ENCODE peak calls at places on chromosomes 7 and 10, in nine cellular contexts. D is cardiac fibroblast, F is brain microvascular endothelial cell, Z is uterus, H is fibroblast of the aortic adventitia, J is fibroblast of lung, N is heart left ventricle, U is coronary artery, T is GM12865. I is an unnamed sample.

GRCh38 chr10:58266003-58266825 is 1.5 kb downstream of the IPMK start:
- DNase-seq in Z (no peak), U (no peak), N (no peak), H (peak; percentile 63), F (peak; percentile 57), D (peak; percentile 69), T (peak; percentile 61), J (peak; percentile 63), I (no peak)

GRCh38 chr10:49761789-49762565 is at the start of gene OGDHL:
- DNase-seq in D (peak; percentile 60), F (peak; percentile 17), H (peak; percentile 27), J (peak; percentile 40), U (no peak), N (peak; percentile 51), T (peak; percentile 89), Z (no peak), I (no peak)

GRCh38 chr10:61757525-61758397 is 95.0 kb downstream of the CABCOCO1 start:
- DNase-seq in Z (no peak), D (peak; percentile 77), H (peak; percentile 68), N (no peak), U (no peak), F (peak; percentile 70), J (peak; percentile 78), T (no peak), I (no peak)

GRCh38 chr7:130831817-130832481 is 97.9 kb upstream of the KLF14 start:
- DNase-seq in H (peak; percentile 82), U (no peak), J (peak; percentile 48), F (no peak), T (peak; percentile 46), Z (no peak), N (no peak), D (peak; percentile 78), I (peak; percentile 57)

GRCh38 chr10:76382381-76382851 is 951.0 kb downstream of the LRMDA start:
- DNase-seq in D (peak; percentile 42), T (no peak), Z (no peak), F (peak; percentile 27), J (peak; percentile 94), N (no peak), U (no peak), H (peak; percentile 92), I (no peak)

GRCh38 chr7:89027781-89028180 is 232.2 kb upstream of the TEX47 start:
- DNase-seq in U (no peak), H (no peak), F (no peak), T (no peak), Z (no peak), D (no peak), N (no peak), J (no peak), I (no peak)

GRCh38 chr10:62817120-62817762 is 1.1 kb upstream of the EGR2 start:
- DNase-seq in Z (peak; percentile 59), N (peak; percentile 60), J (peak; percentile 58), D (peak; percentile 62), F (no peak), T (no peak), H (no peak), U (peak; percentile 78), I (no peak)

GRCh38 chr7:11935905-11936304 is 103.9 kb upstream of the THSD7A start:
- DNase-seq in U (no peak), Z (no peak), T (no peak), H (no peak), D (no peak), F (no peak), N (no peak), J (no peak), I (no peak)

GRCh38 chr7:87570178-87570577 is 30.5 kb downstream of the ABCB1 start:
- DNase-seq in Z (no peak), U (no peak), H (no peak), T (no peak), F (peak; percentile 4), J (peak; percentile 95), D (peak; percentile 1), N (no peak), I (peak; percentile 7)

GRCh38 chr10:96833220-96834001 is 1.3 kb downstream of the LCOR start:
- DNase-seq in J (peak; percentile 54), U (no peak), D (peak; percentile 29), H (peak; percentile 27), Z (peak; percentile 25), F (no peak), N (peak; percentile 37), T (peak; percentile 19), I (no peak)

GRCh38 chr7:1713502-1714484 is 43.7 kb downstream of the ELFN1 start:
- DNase-seq in Z (no peak), N (peak; percentile 82), D (no peak), F (no peak), T (no peak), J (no peak), U (no peak), H (no peak), I (no peak)

GRCh38 chr7:96329189-96329588 is 7.3 kb upstream of the SLC25A13 start:
- DNase-seq in F (no peak), H (no peak), T (no peak), D (no peak), N (no peak), J (no peak), U (no peak), Z (no peak), I (no peak)

GRCh38 chr7:37656913-37657530 is 26.5 kb upstream of the GPR141 start:
- DNase-seq in U (no peak), T (peak; percentile 70), F (no peak), N (no peak), H (no peak), D (no peak), Z (no peak), J (no peak), I (no peak)
- TF ChIP-seq CTCF in U (no peak), T (no peak), F (no peak), N (no peak), H (no peak), D (no peak), Z (no peak), J (no peak), I (no peak)

DNA sequence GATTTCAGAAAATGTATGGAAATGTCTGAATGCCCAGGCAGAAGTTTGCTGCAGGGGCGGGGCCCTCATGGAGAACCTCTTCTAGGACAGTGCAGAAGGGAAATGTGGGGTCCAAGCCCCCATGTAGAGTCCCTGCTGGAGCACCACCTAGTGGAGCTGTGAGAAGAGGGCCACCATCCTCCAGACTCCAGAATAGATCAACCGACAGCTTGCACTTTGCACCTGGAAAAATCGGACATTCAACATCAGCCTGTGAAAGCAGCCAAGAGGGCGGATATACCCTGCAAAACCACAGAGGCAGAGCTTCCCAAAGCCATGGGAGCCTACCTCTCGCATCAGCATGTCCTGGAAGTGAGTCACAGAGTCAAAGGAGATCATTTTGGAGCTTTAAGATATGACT is 14.3 kb downstream of the RPEL1 start:
- DNase-seq in D (no peak), H (no peak), T (no peak), J (no peak), Z (no peak), U (no peak), F (no peak), N (no peak), I (no peak)
- H3K4me3 ChIP-seq in D (no peak overlapping the region), H (no peak overlapping the region), T (no peak overlapping the region), J (no peak overlapping the region), Z (no peak overlapping the region), U (no peak overlapping the region), F (no peak overlapping the region), N (no peak overlapping the region), I (no peak overlapping the region)

DNA sequence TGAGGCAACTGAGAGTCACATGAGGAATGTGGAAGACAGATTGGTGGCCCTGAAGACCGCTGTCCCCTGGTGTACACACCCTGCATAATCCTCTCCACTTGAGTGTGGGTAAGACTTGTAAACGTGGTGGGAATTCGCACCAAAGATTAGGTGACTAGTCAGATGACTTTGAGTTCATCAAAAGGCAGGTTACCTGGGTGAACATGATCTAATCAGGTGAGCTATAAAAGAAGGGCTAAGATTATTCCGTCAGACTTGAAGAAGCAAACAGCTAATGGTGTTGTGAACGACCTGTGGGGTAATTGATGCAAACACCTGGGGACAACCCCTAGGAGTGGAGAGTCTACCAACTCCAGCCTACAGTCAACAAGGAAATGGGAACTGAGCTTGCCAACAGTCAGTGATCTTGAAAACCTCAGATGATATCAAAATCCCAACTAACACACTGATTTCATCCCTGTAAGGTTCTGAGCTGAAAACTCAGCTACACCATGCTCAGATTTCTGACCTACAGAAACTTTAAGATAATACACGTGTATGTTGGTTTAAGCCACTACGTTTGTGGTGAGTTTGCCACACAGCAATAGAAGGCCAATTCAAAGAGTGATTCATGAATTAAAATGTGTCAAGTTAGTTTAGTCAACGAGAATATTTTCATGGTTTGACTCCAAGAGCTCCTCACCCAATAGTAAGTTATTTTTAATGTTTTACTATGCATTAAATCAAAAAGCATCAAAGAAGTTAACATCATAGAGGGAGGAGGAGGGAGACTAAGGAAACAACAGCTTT is 16.7 kb downstream of the PRTFDC1 start:
- DNase-seq in H (no peak), N (no peak), T (no peak), F (no peak), Z (no peak), U (no peak), J (no peak), D (no peak), I (no peak)
- TF ChIP-seq CTCF in H (no peak), N (no peak), T (no peak), F (no peak), Z (no peak), U (no peak), J (no peak), D (no peak), I (peak; percentile 12)

GRCh38 chr7:22143496-22143895 is 197.8 kb upstream of the CDCA7L start:
- DNase-seq in F (no peak), U (no peak), T (no peak), Z (no peak), H (no peak), N (no peak), D (no peak), J (no peak), I (no peak)

GRCh38 chr7:22150221-22150620 is 204.5 kb upstream of the CDCA7L start:
- DNase-seq in Z (no peak), J (peak; percentile 66), N (no peak), U (no peak), D (no peak), F (peak; percentile 45), H (no peak), T (no peak), I (no peak)

GRCh38 chr7:22142593-22142992 is 196.9 kb upstream of the CDCA7L start:
- DNase-seq in N (no peak), Z (no peak), J (no peak), F (no peak), T (no peak), H (no peak), D (no peak), U (no peak), I (no peak)

GRCh38 chr7:22147868-22148267 is 202.2 kb upstream of the CDCA7L start:
- DNase-seq in H (no peak), Z (no peak), T (no peak), F (no peak), J (no peak), N (no peak), D (no peak), U (no peak), I (no peak)

DNA sequence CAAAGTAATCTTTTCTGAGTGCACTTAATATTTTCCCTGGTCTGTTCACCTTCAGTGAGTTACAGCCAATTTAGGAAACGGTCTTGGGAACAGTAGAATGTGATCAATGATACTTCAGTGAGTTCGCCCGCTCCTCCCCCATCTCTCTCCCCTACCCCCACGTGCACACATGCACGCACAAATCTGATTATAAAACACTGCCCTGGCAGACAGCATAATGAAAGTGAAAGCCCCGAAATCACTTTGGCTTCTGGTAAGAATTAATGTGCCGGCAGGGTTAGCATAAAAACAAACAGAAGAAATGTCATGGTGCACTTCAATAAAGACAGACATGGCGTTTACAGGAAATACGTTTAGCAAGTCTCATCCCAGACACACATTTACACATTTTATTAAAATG is 201.4 kb upstream of the CDCA7L start:
- DNase-seq in H (peak; percentile 37), N (no peak), F (no peak), Z (peak; percentile 22), U (no peak), D (no peak), T (no peak), J (no peak), I (no peak)
- H3K4me3 ChIP-seq in H (peak overlapping the region; percentile 18), N (no peak overlapping the region), F (no peak overlapping the region), Z (no peak overlapping the region), U (peak overlapping the region; percentile 43), D (no peak overlapping the region), T (no peak overlapping the region), J (peak overlapping the region; percentile 20), I (no peak overlapping the region)

I was measured in HFF-Myc.